ENCODE peak calls at places on chromosomes 12 and 14, in four cellular contexts. Q, O, A and L are unnamed samples.

GRCh38 chr12:66709444-66709773 is 30.5 kb upstream of the GRIP1 start:
- DNase-seq in Q (no peak), O (no peak), A (no peak), L (no peak)

GRCh38 chr14:95533391-95533821 is 1.4 kb upstream of the GLRX5 start:
- DNase-seq in Q (no peak), O (peak; percentile 57), A (no peak), L (peak; percentile 51)

GRCh38 chr12:116089080-116089479 is 188.4 kb downstream of the MED13L start:
- DNase-seq in Q (no peak), O (no peak), A (no peak), L (no peak)

GRCh38 chr12:60209521-60209920 is 613.7 kb downstream of the SLC16A7 start:
- DNase-seq in Q (no peak), O (no peak), A (no peak), L (no peak)

GRCh38 chr14:89370781-89371180 is 46.3 kb downstream of the FOXN3 start:
- DNase-seq in Q (no peak), O (no peak), A (no peak), L (no peak)

GRCh38 chr14:103708750-103709187 is 6.5 kb downstream of the XRCC3 start:
- DNase-seq in Q (no peak), O (no peak), A (peak; percentile 76), L (no peak)

GRCh38 chr14:52840916-52841315 is 49.5 kb upstream of the GNPNAT1 start:
- DNase-seq in Q (no peak), O (peak; percentile 69), A (no peak), L (peak; percentile 74)

GRCh38 chr12:54549774-54550451 is 512 bp downstream of the PDE1B start:
- DNase-seq in Q (peak; percentile 48), O (peak; percentile 40), A (no peak), L (no peak)

GRCh38 chr14:65297744-65298143 is 114.8 kb upstream of the FUT8 start:
- DNase-seq in Q (no peak), O (no peak), A (peak; percentile 78), L (no peak)

GRCh38 chr12:66763453-66763852 is 84.6 kb upstream of the GRIP1 start:
- DNase-seq in Q (no peak), O (no peak), A (no peak), L (no peak)

GRCh38 chr12:64008596-64008995 is 164.1 kb downstream of the SRGAP1 start:
- DNase-seq in Q (no peak), O (no peak), A (no peak), L (no peak)

GRCh38 chr12:65603428-65604351 is 220.6 kb upstream of the HMGA2 start:
- DNase-seq in Q (no peak), O (peak; percentile 98), A (peak; percentile 45), L (peak; percentile 98)

GRCh38 chr14:63727231-63727735 is 582 bp downstream of the SGPP1 start:
- DNase-seq in Q (peak; percentile 67), O (peak; percentile 40), A (peak; percentile 36), L (peak; percentile 43)

GRCh38 chr12:66684222-66684621 is 5.3 kb upstream of the GRIP1 start:
- DNase-seq in Q (no peak), O (no peak), A (no peak), L (no peak)

GRCh38 chr14:39339003-39339402 is 93.2 kb downstream of the FBXO33 start:
- DNase-seq in Q (no peak), O (no peak), A (peak; percentile 68), L (no peak)

GRCh38 chr12:6336859-6337744 is 4.8 kb downstream of the TNFRSF1A start:
- DNase-seq in Q (no peak), O (no peak), A (no peak), L (no peak)

GRCh38 chr14:54220697-54221431 is 175.9 kb upstream of the CDKN3 start:
- DNase-seq in Q (no peak), O (no peak), A (no peak), L (no peak)
- H3K4me3 ChIP-seq in Q (peak overlapping the region; percentile 22), O (peak overlapping the region; percentile 51), A (peak overlapping the region; percentile 27), L (no peak overlapping the region)

GRCh38 chr14:93537962-93538361 is 107.2 kb downstream of the UNC79 start:
- DNase-seq in Q (no peak), O (no peak), A (no peak), L (no peak)

GRCh38 chr14:93533864-93534263 is 103.1 kb downstream of the UNC79 start:
- DNase-seq in Q (no peak), O (no peak), A (no peak), L (no peak)

GRCh38 chr14:93540235-93540634 is 109.5 kb downstream of the UNC79 start:
- DNase-seq in Q (no peak), O (no peak), A (no peak), L (no peak)

GRCh38 chr14:93538411-93538810 is 107.7 kb downstream of the UNC79 start:
- DNase-seq in Q (no peak), O (peak; percentile 3), A (no peak), L (peak; percentile 5)

DNA sequence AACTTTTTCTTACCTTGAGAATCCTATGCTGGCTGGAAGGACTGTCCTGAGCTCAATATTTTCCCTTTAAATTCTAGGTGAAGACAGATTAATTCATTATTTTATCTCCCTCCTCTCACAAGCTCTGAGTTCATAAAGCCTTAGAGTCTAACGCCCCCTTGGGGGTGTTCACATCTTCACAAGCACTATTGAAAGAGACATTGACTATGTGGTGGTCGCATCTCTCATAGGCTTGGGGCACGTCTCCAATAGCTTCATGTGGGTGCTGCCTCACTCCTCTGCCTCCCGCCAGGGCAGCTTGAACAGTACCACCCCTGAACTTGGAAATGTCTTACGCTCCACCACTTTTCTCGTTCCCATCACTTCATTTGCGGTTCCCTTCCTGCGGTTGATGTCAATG is 106.2 kb downstream of the UNC79 start:
- DNase-seq in Q (no peak), O (no peak), A (no peak), L (peak; percentile 29)
- TF ChIP-seq CTCF in Q (no peak), O (no peak), A (no peak), L (no peak)

DNA sequence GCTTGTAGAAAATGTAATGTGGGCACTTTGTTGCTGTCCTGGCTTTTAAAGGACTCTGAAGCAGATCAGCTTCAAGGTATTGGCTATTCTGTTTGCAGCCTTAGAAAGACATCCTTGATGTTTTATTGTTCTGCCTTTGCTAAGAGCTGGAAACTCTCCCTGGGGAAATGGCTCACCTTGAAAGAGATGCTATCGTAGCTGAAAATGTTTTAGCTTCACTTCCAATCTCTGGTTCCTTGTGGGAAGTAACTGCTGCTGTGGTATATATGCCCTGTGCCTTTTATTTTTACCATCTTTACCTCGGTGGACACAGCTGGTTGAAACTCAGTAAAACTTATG is 124.4 kb upstream of the HIF1A start:
- DNase-seq in Q (no peak), O (no peak), A (no peak), L (no peak)
- H3K4me3 ChIP-seq in Q (no peak overlapping the region), O (no peak overlapping the region), A (no peak overlapping the region), L (peak overlapping the region; percentile 29)

DNA sequence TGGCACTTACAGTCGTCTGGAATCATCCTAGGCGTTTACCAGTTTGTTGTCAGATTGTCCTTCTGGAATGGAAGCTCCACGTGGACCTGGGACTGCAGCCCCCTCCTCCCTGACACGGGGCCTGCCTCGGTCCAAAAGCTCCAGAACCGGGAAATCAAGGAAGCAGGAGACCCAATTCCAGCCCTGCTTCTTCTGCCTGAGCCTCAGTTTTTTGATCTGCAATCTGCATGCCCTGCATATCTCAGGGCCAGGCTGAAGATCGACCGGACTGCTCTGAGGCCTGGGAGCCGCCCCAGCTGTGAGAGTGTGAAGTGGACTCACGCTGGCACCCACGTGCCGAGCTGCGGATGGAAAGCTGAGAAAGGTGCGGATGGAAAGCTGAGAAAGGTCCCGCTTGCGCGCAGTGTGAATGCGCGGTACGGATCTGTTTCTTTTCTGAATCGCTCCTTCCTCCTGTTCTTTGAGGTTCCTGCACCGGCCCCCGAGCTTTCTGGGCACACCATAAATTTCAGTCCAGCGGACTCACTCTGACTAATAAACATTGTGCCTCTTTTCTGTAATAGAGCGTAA is 98.5 kb downstream of the SETD3 start:
- DNase-seq in Q (no peak), O (no peak), A (no peak), L (no peak)
- TF ChIP-seq CTCF in Q (no peak), O (no peak), A (no peak), L (no peak)

DNA sequence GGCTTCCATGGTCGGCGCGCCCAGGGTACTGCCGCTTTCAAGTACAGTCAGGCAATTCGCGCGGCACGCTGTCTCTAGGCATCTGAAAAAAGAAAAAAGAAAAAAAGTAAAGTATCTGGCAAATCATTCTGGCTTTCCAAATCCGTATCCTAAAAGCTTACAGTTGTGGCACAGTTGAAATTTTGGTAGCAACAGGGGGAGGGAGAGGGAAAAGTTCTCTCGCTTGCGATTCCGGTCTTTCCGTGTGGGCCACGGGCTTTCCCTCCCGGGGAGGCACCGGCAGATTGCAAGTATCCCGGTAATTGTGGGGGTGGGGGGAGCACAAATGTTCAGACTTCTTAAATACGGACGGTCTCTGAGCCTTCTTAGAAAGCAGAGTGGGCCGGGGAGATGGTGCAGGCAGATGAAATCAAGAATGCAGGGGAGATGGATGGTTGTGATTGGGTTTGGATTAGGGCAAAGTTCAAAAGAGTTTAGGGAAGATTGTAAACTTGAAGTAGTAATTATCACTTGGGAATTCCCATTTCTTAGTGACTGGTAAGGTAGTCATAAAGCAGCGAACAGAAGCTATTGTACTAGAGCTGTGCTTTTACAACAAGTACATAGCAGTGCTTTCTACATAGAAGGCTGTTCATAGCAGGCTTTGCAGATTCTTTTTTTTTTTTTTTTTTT is 1.2 kb downstream of the SOCS2 start:
- DNase-seq in Q (no peak), O (peak; percentile 38), A (no peak), L (peak; percentile 25)
- H3K4me3 ChIP-seq in Q (peak overlapping the region; percentile 91), O (peak overlapping the region; percentile 86), A (peak overlapping the region; percentile 78), L (peak overlapping the region; percentile 77)

DNA sequence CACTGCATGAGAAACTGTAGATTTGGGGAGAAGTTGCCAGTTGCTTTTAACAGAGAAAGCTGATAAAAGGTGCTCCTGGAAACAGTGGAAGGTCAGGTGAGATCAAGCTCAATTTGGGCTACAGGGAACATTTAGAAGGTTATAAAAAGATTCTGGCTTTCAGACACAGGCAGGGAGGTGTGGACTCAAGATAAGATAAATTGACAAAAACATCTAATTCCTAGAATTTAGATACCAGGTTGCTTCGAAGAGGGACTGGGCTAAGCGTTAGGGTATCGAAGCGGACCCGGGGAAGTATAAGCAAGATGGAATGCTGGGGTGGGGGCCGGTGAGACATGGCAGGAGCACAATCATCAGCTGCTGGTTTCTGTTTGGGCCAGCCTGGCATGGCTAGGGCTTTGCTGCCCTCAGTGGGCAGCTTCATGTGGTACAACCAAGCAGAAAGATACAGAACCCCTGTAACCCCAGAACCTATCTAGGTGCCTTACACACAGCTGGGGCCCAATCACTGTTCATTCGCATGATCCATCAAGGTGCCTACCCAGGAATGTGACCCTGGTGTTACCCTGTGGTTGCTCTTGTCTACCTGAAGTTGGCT is 15.0 kb upstream of the CELA1 start:
- DNase-seq in Q (no peak), O (no peak), A (no peak), L (no peak)
- TF ChIP-seq CTCF in Q (no peak), O (peak; percentile 10), A (no peak), L (no peak)

GRCh38 chr12:1606021-1606622 is 11.7 kb upstream of the FBXL14 start:
- DNase-seq in Q (peak; percentile 95), O (peak; percentile 85), A (peak; percentile 96), L (peak; percentile 96)
- H3K4me3 ChIP-seq in Q (peak overlapping the region; percentile 22), O (peak overlapping the region; percentile 55), A (peak overlapping the region; percentile 45), L (peak overlapping the region; percentile 59)

DNA sequence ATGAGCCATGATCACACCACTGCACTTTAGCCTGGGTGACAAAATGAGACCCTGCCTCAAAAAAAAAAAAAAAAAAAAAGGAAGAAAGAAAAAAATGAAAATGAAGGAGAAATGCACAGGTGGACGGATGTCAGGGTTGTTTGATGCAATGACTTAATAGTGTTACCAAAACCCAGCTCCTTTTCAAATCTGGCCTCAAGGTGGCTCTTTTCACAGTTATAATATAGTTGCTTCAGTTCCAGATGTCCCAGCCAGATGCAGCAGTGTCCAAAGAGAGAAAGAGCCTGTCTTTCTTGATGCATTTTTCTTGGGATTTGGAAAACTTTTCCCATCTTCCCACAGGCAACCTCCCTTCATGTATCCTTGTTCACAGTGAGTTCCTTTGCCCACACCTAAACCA is 36.5 kb downstream of the KCNMB4 start:
- DNase-seq in Q (no peak), O (peak; percentile 4), A (no peak), L (peak; percentile 25)
- TF ChIP-seq CTCF in Q (no peak), O (peak; percentile 15), A (no peak), L (peak; percentile 13)